ENCODE peak calls at places on chromosome 12, in five cellular contexts. E, Q, I, G and P are unnamed samples.

GRCh38 chr12:65965358-65965757 is 141.1 kb downstream of the HMGA2 start:
- DNase-seq in Q (no peak), E (peak; percentile 28), G (no peak), I (no peak), P (no peak)

GRCh38 chr12:7092229-7092985 is at the start of gene C1R:
- DNase-seq in E (peak; percentile 71), Q (peak; percentile 86), I (no peak), G (no peak), P (peak; percentile 48)

GRCh38 chr12:50509009-50509663 is 4.4 kb downstream of the DIP2B start:
- DNase-seq in I (no peak), Q (no peak), G (no peak), E (no peak), P (peak; percentile 61)

GRCh38 chr12:130766470-130766869 is 50.4 kb upstream of the RIMBP2 start:
- DNase-seq in G (no peak), Q (no peak), E (no peak), I (no peak), P (no peak)

GRCh38 chr12:27505124-27505523 is 18.9 kb upstream of the PPFIBP1 start:
- DNase-seq in I (no peak), Q (no peak), E (no peak), G (no peak), P (no peak)

GRCh38 chr12:32455607-32456063 is 56.3 kb downstream of the FGD4 start:
- DNase-seq in Q (peak; percentile 83), E (peak; percentile 34), G (no peak), I (no peak), P (peak; percentile 55)

GRCh38 chr12:13038491-13039161 is 5.6 kb upstream of the FAM234B start:
- DNase-seq in I (no peak), G (no peak), E (no peak), Q (no peak), P (no peak)

GRCh38 chr12:3170423-3171194 is 93.4 kb downstream of the TSPAN9 start:
- DNase-seq in E (no peak), Q (no peak), I (no peak), G (no peak), P (no peak)

GRCh38 chr12:106073179-106073578 is 65.6 kb downstream of the NUAK1 start:
- DNase-seq in Q (no peak), I (no peak), G (peak; percentile 42), E (no peak), P (no peak)

GRCh38 chr12:3842517-3842916 is 30.7 kb downstream of the PARP11 start:
- DNase-seq in E (no peak), Q (no peak), G (no peak), I (no peak), P (no peak)

GRCh38 chr12:92991134-92991533 is 62.0 kb upstream of the EEA1 start:
- DNase-seq in G (no peak), E (no peak), I (no peak), Q (no peak), P (no peak)

GRCh38 chr12:121829250-121829918 is 25.6 kb downstream of the SETD1B start:
- DNase-seq in G (no peak), E (no peak), Q (no peak), I (no peak), P (no peak)

GRCh38 chr12:22981711-22982110 is 356.7 kb downstream of the ETNK1 start:
- DNase-seq in G (no peak), E (no peak), I (no peak), Q (no peak), P (no peak)

GRCh38 chr12:52020539-52021336 is 14.0 kb downstream of the TAMALIN start:
- DNase-seq in E (peak; percentile 73), I (peak; percentile 57), G (no peak), Q (no peak), P (peak; percentile 48)

GRCh38 chr12:89288959-89289358 is 63.3 kb downstream of the DUSP6 start:
- DNase-seq in I (no peak), E (no peak), Q (no peak), G (no peak), P (no peak)

GRCh38 chr12:115354007-115354452 is 670.1 kb upstream of the TBX3 start:
- DNase-seq in Q (no peak), G (no peak), E (no peak), I (no peak), P (peak; percentile 18)

GRCh38 chr12:89383235-89384049 is 31.1 kb upstream of the DUSP6 start:
- DNase-seq in I (no peak), G (no peak), E (no peak), Q (no peak), P (peak; percentile 89)

GRCh38 chr12:3670083-3670620 is 82.8 kb downstream of the CRACR2A start:
- DNase-seq in I (no peak), E (no peak), Q (no peak), G (no peak), P (no peak)

GRCh38 chr12:107568718-107569117 is 116.9 kb upstream of the PWP1 start:
- DNase-seq in E (no peak), I (no peak), Q (no peak), G (no peak), P (no peak)

GRCh38 chr12:109679716-109680520 is 33.7 kb upstream of the FAM222A start:
- DNase-seq in Q (no peak), I (no peak), G (no peak), E (no peak), P (no peak)

GRCh38 chr12:132429932-132430643 is 59.9 kb upstream of the FBRSL1 start:
- DNase-seq in E (no peak), G (no peak), Q (no peak), I (no peak), P (no peak)

GRCh38 chr12:65121049-65121955 is at the start of gene WIF1:
- DNase-seq in E (peak; percentile 47), I (peak; percentile 56), G (no peak), Q (peak; percentile 52), P (no peak)

GRCh38 chr12:240566-240965 is 22.1 kb downstream of the SLC6A13 start:
- DNase-seq in I (no peak), Q (no peak), G (no peak), E (no peak), P (no peak)
- TF ChIP-seq SUZ12 in I (no peak), Q (no peak), G (no peak), E (no peak), P (no peak)

GRCh38 chr12:28893365-28893764 is 255.7 kb upstream of the FAR2 start:
- DNase-seq in G (no peak), I (no peak), Q (no peak), E (no peak), P (no peak)

GRCh38 chr12:28885275-28885674 is 263.8 kb upstream of the FAR2 start:
- DNase-seq in E (no peak), G (no peak), I (no peak), Q (no peak), P (no peak)

GRCh38 chr12:28887591-28887990 is 261.5 kb upstream of the FAR2 start:
- DNase-seq in E (no peak), Q (no peak), G (no peak), I (no peak), P (no peak)

GRCh38 chr12:28884861-28885260 is 264.2 kb upstream of the FAR2 start:
- DNase-seq in I (no peak), Q (no peak), G (no peak), E (no peak), P (no peak)

GRCh38 chr12:28890664-28891063 is 258.4 kb upstream of the FAR2 start:
- DNase-seq in E (no peak), Q (no peak), I (no peak), G (no peak), P (no peak)
- TF ChIP-seq SUZ12 in E (no peak), Q (no peak), I (no peak), G (no peak), P (no peak)

GRCh38 chr12:42039146-42039545 is 105.5 kb downstream of the GXYLT1 start:
- DNase-seq in G (no peak), Q (no peak), E (no peak), I (no peak), P (no peak)
- TF ChIP-seq SUZ12 in G (no peak), Q (no peak), E (no peak), I (no peak), P (no peak)

GRCh38 chr12:120720234-120720968 is 5.2 kb upstream of the ACADS start:
- DNase-seq in G (no peak), Q (no peak), E (no peak), I (no peak), P (no peak)
- TF ChIP-seq SUZ12 in G (no peak), Q (no peak), E (no peak), I (no peak), P (no peak)

DNA sequence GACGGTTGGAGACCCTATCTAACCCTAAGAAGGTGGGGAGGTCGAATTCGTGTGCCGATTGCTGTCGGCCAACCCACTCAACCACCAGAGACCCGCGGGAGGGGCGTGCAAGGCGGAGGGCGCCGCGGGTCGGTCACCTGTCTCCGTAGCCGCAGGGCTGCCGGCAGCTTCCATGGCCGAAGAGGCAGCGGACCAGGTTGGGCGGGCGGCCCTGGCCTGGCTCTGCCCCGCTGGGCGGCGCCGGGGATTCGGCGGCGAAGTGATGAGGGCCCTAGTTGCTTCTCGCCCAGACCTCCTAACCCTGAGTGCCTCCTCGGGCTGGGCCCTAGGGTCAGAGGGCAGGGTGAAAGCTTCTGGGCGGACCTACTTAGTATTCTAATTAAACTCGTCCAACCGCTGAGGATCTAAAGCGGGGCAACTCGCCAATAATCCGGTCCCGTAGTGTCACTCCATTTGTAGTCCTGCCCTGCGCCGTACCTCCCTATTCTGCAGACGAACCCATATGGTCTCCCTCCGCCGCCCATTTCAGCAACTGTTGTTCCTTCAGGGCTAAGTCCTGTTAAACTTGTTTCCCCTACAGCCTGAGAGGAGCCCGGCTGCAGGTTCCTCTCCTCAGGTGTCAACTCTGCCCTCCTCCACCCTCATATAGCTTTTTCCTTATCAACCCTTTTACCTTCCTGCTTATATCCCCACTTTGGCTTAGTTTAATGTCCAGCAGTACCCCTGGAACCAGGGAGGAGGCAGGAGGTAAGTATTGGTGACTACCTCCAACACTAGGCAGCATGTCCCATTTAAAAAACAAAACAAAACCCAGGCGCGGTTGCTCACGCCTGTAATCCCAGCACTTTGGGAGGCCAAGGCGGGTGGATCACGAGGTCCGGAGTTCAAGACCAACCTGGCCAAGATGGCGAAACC is at the start of gene PYM1:
- DNase-seq in E (peak; percentile 61), Q (peak; percentile 72), G (peak; percentile 76), I (peak; percentile 74), P (peak; percentile 89)
- TF ChIP-seq SUZ12 in E (no peak), Q (no peak), G (no peak), I (no peak), P (no peak)

GRCh38 chr12:34407813-34408212 is 385.5 kb downstream of the ALG10 start:
- DNase-seq in Q (no peak), G (no peak), E (no peak), I (no peak), P (no peak)

GRCh38 chr12:34405286-34406227 is 383.3 kb downstream of the ALG10 start:
- DNase-seq in G (no peak), E (peak; percentile 0), I (no peak), Q (no peak), P (no peak)

GRCh38 chr12:34404377-34405285 is 382.3 kb downstream of the ALG10 start:
- DNase-seq in E (peak; percentile 1), Q (no peak), G (no peak), I (no peak), P (no peak)

GRCh38 chr12:34406228-34406995 is 384.1 kb downstream of the ALG10 start:
- DNase-seq in E (peak; percentile 0), G (no peak), Q (no peak), I (no peak), P (no peak)

GRCh38 chr12:34406996-34407300 is 384.7 kb downstream of the ALG10 start:
- DNase-seq in E (peak; percentile 0), Q (no peak), I (no peak), G (no peak), P (no peak)
- TF ChIP-seq SUZ12 in E (no peak), Q (no peak), I (no peak), G (no peak), P (no peak)